ENCODE peak calls at places on chromosome 5, in seven cellular contexts. Q is tibial artery, Z is heart right ventricle, X is breast epithelium, P is mammary epithelial cell, B is heart left ventricle, H is adrenal gland. V is an unnamed sample. For H3K27me3, the result is how much of the 10 kb centered on the place peaks cover.

GRCh38 chr5:142540774-142541466 is 145.0 kb downstream of the FGF1 start:
- DNase-seq in Q (no peak), Z (peak), X (no peak), P (no peak), B (peak), H (peak), V (peak)

GRCh38 chr5:122933926-122934325 is 88.5 kb downstream of the SNX24 start:
- DNase-seq in Q (no peak), Z (no peak), X (no peak), P (no peak), B (no peak), H (no peak), V (no peak)

GRCh38 chr5:171429543-171429910 is 10.1 kb downstream of the FGF18 start:
- DNase-seq in Q (peak), Z (no peak), X (no peak), P (no peak), B (no peak), H (no peak), V (no peak)

GRCh38 chr5:43140286-43140685 is 19.6 kb downstream of the ZNF131 start:
- DNase-seq in Q (no peak), Z (no peak), X (no peak), P (no peak), B (no peak), H (no peak), V (no peak)

GRCh38 chr5:92641031-92641962 is 939.7 kb downstream of the NR2F1-AS1 start:
- DNase-seq in Q (no peak), Z (no peak), X (no peak), P (peak), B (no peak), H (peak), V (no peak)

GRCh38 chr5:177545487-177546261 is 8.7 kb downstream of the FAM193B start:
- DNase-seq in Q (peak), Z (no peak), X (no peak), P (peak), B (peak), H (peak), V (peak)

GRCh38 chr5:1772634-1773033 is 27.0 kb downstream of the MRPL36 start:
- DNase-seq in Q (no peak), Z (no peak), X (no peak), P (peak), B (peak), H (no peak), V (no peak)

GRCh38 chr5:138241688-138242547 is 28.8 kb upstream of the CDC23 start:
- DNase-seq in Q (peak), Z (peak), X (no peak), P (no peak), B (no peak), H (no peak), V (no peak)

GRCh38 chr5:132489871-132490483 is 596 bp downstream of the IRF1 start:
- DNase-seq in Q (peak), Z (peak), X (no peak), P (no peak), B (peak), H (peak), V (peak)

GRCh38 chr5:18761801-18762200 is 1127.5 kb downstream of the TAF11L14 start:
- DNase-seq in Q (no peak), Z (no peak), X (no peak), P (peak), B (no peak), H (no peak), V (no peak)

GRCh38 chr5:3303777-3304176 is 291.9 kb upstream of the IRX1 start:
- DNase-seq in Q (no peak), Z (no peak), X (no peak), P (no peak), B (no peak), H (no peak), V (no peak)

GRCh38 chr5:134577022-134577795 is 51.7 kb downstream of the JADE2 start:
- DNase-seq in Q (no peak), Z (no peak), X (no peak), P (peak), B (peak), H (peak), V (no peak)

GRCh38 chr5:176416123-176416924 is at the start of gene CLTB:
- DNase-seq in Q (peak), Z (peak), X (peak), P (peak), B (peak), H (peak), V (peak)

GRCh38 chr5:175579742-175580432 is 78.0 kb upstream of the HRH2 start:
- DNase-seq in Q (no peak), Z (no peak), X (no peak), P (peak), B (no peak), H (no peak), V (no peak)

GRCh38 chr5:160250826-160251225 is 21.5 kb downstream of the FABP6 start:
- DNase-seq in Q (no peak), Z (no peak), X (no peak), P (no peak), B (no peak), H (no peak), V (no peak)

GRCh38 chr5:135356522-135357318 is 42.3 kb downstream of the MACROH2A1 start:
- DNase-seq in Q (peak), Z (peak), X (no peak), P (no peak), B (peak), H (peak), V (peak)

GRCh38 chr5:36363101-36363500 is 61.4 kb upstream of the RANBP3L start:
- DNase-seq in Q (no peak), Z (no peak), X (no peak), P (peak), B (no peak), H (no peak), V (no peak)

GRCh38 chr5:133450311-133450710 is 162.0 kb downstream of the FSTL4 start:
- DNase-seq in Q (no peak), Z (no peak), X (no peak), P (no peak), B (no peak), H (no peak), V (no peak)

GRCh38 chr5:173789031-173789920 is 98.9 kb upstream of the CPEB4 start:
- DNase-seq in Q (peak), Z (no peak), X (no peak), P (peak), B (no peak), H (peak), V (no peak)

GRCh38 chr5:127572930-127573329 is 55.5 kb downstream of the PRRC1 start:
- DNase-seq in Q (no peak), Z (no peak), X (no peak), P (no peak), B (no peak), H (no peak), V (no peak)

GRCh38 chr5:175851727-175852126 is 19.7 kb upstream of the CPLX2 start:
- DNase-seq in Q (no peak), Z (no peak), X (no peak), P (no peak), B (no peak), H (no peak), V (no peak)

GRCh38 chr5:168916266-168916665 is 337.1 kb upstream of the PANK3 start:
- DNase-seq in Q (peak), Z (peak), X (no peak), P (no peak), B (peak), H (peak), V (peak)

GRCh38 chr5:147387109-147387508 is 122.8 kb downstream of the DPYSL3 start:
- DNase-seq in Q (no peak), Z (no peak), X (no peak), P (no peak), B (no peak), H (no peak), V (no peak)

GRCh38 chr5:110900829-110901228 is 162.0 kb downstream of the SLC25A46 start:
- DNase-seq in Q (no peak), Z (no peak), X (no peak), P (peak), B (no peak), H (no peak), V (no peak)

GRCh38 chr5:87302061-87302460 is 34.4 kb downstream of the RASA1 start:
- DNase-seq in Q (no peak), Z (no peak), X (no peak), P (peak), B (no peak), H (no peak), V (no peak)

GRCh38 chr5:31114817-31115216 is 78.7 kb upstream of the CDH6 start:
- DNase-seq in Q (no peak), Z (no peak), X (no peak), P (no peak), B (no peak), H (no peak), V (no peak)

GRCh38 chr5:38794986-38795385 is 50.8 kb upstream of the OSMR start:
- DNase-seq in Q (no peak), Z (no peak), X (no peak), P (no peak), B (no peak), H (no peak), V (no peak)

GRCh38 chr5:88269222-88269771 is 652 bp upstream of the TMEM161B start:
- DNase-seq in Q (no peak), Z (no peak), X (no peak), P (peak), B (no peak), H (peak), V (no peak)

GRCh38 chr5:13503017-13503416 is 441.5 kb downstream of the DNAH5 start:
- DNase-seq in Q (no peak), Z (no peak), X (no peak), P (no peak), B (no peak), H (no peak), V (no peak)

GRCh38 chr5:80607832-80608231 is 37.8 kb upstream of the ANKRD34B start:
- DNase-seq in Q (no peak), Z (no peak), X (no peak), P (no peak), B (no peak), H (no peak), V (no peak)

GRCh38 chr5:83157120-83157519 is 79.8 kb downstream of the XRCC4 start:
- DNase-seq in Q (no peak), Z (no peak), X (no peak), P (no peak), B (no peak), H (no peak), V (no peak)

GRCh38 chr5:544675-545330 is 20.6 kb upstream of the SLC9A3 start:
- DNase-seq in Q (no peak), Z (no peak), X (no peak), P (no peak), B (peak), H (no peak), V (no peak)

GRCh38 chr5:35246928-35247644 is 16.8 kb upstream of the PRLR start:
- DNase-seq in Q (peak), Z (peak), X (no peak), P (no peak), B (no peak), H (peak), V (no peak)

GRCh38 chr5:19555436-19555835 is 432.6 kb downstream of the CDH18 start:
- DNase-seq in Q (no peak), Z (no peak), X (no peak), P (no peak), B (no peak), H (no peak), V (no peak)

GRCh38 chr5:146548781-146549449 is 32.9 kb upstream of the GPR151 start:
- DNase-seq in Q (no peak), Z (no peak), X (no peak), P (no peak), B (no peak), H (no peak), V (no peak)

GRCh38 chr5:10384483-10384882 is 31.0 kb downstream of the MARCHF6 start:
- DNase-seq in Q (no peak), Z (no peak), X (no peak), P (no peak), B (no peak), H (no peak), V (no peak)

GRCh38 chr5:893711-894110 is 1.0 kb downstream of the TRIP13 start:
- DNase-seq in Q (no peak), Z (no peak), X (no peak), P (no peak), B (no peak), H (no peak), V (no peak)

GRCh38 chr5:180103487-180103886 is 31.9 kb upstream of the RNF130 start:
- DNase-seq in Q (no peak), Z (no peak), X (no peak), P (no peak), B (no peak), H (no peak), V (no peak)
- H3K27me3 ChIP-seq in Q (under half), Z (under half), X (under half), P (under half), B (under half), H (under half), V (under half)

GRCh38 chr5:139402561-139403158 is 1.2 kb downstream of the SPATA24 start:
- DNase-seq in Q (no peak), Z (no peak), X (no peak), P (peak), B (no peak), H (no peak), V (no peak)
- TF ChIP-seq CTCF in Q (no peak), Z (peak), X (no peak), P (peak), B (peak), H (no peak), V (no peak)

GRCh38 chr5:56329652-56330051 is 96.5 kb upstream of the ANKRD55 start:
- DNase-seq in Q (no peak), Z (no peak), X (no peak), P (no peak), B (no peak), H (no peak), V (no peak)
- H3K4me3 ChIP-seq in Q (no peak), Z (no peak), X (no peak), P (no peak), B (no peak), H (no peak), V (no peak)

GRCh38 chr5:73384861-73385260 is 63.7 kb downstream of the FOXD1 start:
- DNase-seq in Q (no peak), Z (no peak), X (no peak), P (no peak), B (no peak), H (no peak), V (no peak)

GRCh38 chr5:73380052-73380451 is 68.5 kb downstream of the FOXD1 start:
- DNase-seq in Q (no peak), Z (no peak), X (no peak), P (no peak), B (no peak), H (no peak), V (no peak)

GRCh38 chr5:73381587-73382411 is 66.8 kb downstream of the FOXD1 start:
- DNase-seq in Q (no peak), Z (no peak), X (no peak), P (no peak), B (no peak), H (no peak), V (no peak)

GRCh38 chr5:73380710-73381586 is 67.6 kb downstream of the FOXD1 start:
- DNase-seq in Q (no peak), Z (no peak), X (no peak), P (no peak), B (no peak), H (no peak), V (no peak)

DNA sequence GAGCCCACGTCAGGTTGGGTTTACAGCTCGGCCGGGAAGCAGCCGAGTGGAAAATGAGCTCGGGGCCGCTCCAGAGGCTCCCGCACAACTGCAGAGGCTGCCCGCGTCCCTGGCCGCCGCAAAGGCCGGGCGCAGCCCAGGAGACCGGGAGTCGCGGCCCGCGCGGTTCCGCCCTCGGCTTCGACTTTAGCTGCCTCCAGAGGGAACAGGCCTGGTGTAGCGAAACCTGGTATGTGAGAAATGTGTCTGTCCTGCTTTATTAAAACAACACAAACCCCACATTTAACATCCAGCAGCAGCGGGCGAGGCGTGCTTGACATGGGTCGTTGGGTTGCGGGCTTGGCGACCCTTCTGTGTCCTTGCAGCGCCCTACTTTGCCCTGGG is 66.2 kb downstream of the FOXD1 start:
- DNase-seq in Q (no peak), Z (no peak), X (no peak), P (no peak), B (no peak), H (no peak), V (no peak)
- H3K27me3 ChIP-seq in Q (under half), Z (half or more), X (under half), P (under half), B (half or more), H (half or more), V (under half)